ENCODE peak calls at places on chromosome 22, in eight cellular contexts. J is H54, K is bronchial epithelial cell, V is iPS-NIHi11, H is smooth muscle cell of the brain vasculature, Z is ecto neural progenitor cell, E is lower leg skin, X is HFFc6. O is an unnamed sample.

GRCh38 chr22:40534379-40535188 is 101.9 kb downstream of the MRTFA start:
- DNase-seq in J (no peak), K (peak), V (no peak), H (no peak), Z (peak), E (no peak), X (peak), O (no peak)

GRCh38 chr22:32644252-32645100 is 157.0 kb upstream of the TIMP3 start:
- DNase-seq in J (no peak), K (peak), V (no peak), H (no peak), Z (no peak), E (peak), X (no peak), O (peak)

GRCh38 chr22:50198624-50199017 is 2.2 kb upstream of the SELENOO start:
- DNase-seq in J (no peak), K (no peak), V (no peak), H (no peak), Z (no peak), E (no peak), X (no peak), O (no peak)

GRCh38 chr22:44338906-44339305 is 26.2 kb upstream of the SHISAL1 start:
- DNase-seq in J (no peak), K (no peak), V (no peak), H (no peak), Z (no peak), E (no peak), X (no peak), O (no peak)

GRCh38 chr22:38257170-38257569 is 15.6 kb downstream of the TMEM184B start:
- DNase-seq in J (no peak), K (no peak), V (no peak), H (no peak), Z (no peak), E (no peak), X (peak), O (no peak)

GRCh38 chr22:26825960-26826359 is 168.6 kb downstream of the MIAT start:
- DNase-seq in J (no peak), K (no peak), V (no peak), H (no peak), Z (no peak), E (no peak), X (no peak), O (no peak)

GRCh38 chr22:36163497-36163896 is 2.9 kb upstream of the APOL3 start:
- DNase-seq in J (no peak), K (no peak), V (peak), H (no peak), Z (peak), E (no peak), X (no peak), O (no peak)

GRCh38 chr22:35609261-35609660 is 7.9 kb downstream of the MB start:
- DNase-seq in J (no peak), K (no peak), V (no peak), H (no peak), Z (no peak), E (no peak), X (no peak), O (no peak)

GRCh38 chr22:31604746-31605705 is 57.0 kb downstream of the PISD start:
- DNase-seq in J (no peak), K (no peak), V (no peak), H (no peak), Z (no peak), E (no peak), X (no peak), O (no peak)

GRCh38 chr22:38941488-38941987 is 15.9 kb upstream of the APOBEC3A start:
- DNase-seq in J (no peak), K (no peak), V (no peak), H (no peak), Z (no peak), E (no peak), X (no peak), O (no peak)